ENCODE peak calls at places on chromosome 18, in five cellular contexts. One of them, this sample, is unnamed.

GRCh38 chr18:21242141-21243040 is at the start of gene GREB1L:
- DNase-seq in spleen: no peak
- DNase-seq in transverse colon: peak; percentile 48
- DNase-seq in osteoblast: peak; percentile 90
- DNase-seq in AG10803: peak; percentile 66
- DNase-seq in this sample: peak; percentile 55

GRCh38 chr18:32048507-32049091 is 30.0 kb downstream of the RNF125 start:
- DNase-seq in spleen: no peak
- DNase-seq in transverse colon: peak; percentile 68
- DNase-seq in osteoblast: peak; percentile 62
- DNase-seq in AG10803: peak; percentile 67
- DNase-seq in this sample: peak; percentile 32

GRCh38 chr18:35389095-35389618 is 12.0 kb upstream of the ZNF396 start:
- DNase-seq in spleen: no peak
- DNase-seq in transverse colon: no peak
- DNase-seq in osteoblast: no peak
- DNase-seq in AG10803: peak; percentile 81
- DNase-seq in this sample: no peak

GRCh38 chr18:25233582-25234362 is 118.2 kb downstream of the ZNF521 start:
- DNase-seq in spleen: no peak
- DNase-seq in transverse colon: no peak
- DNase-seq in osteoblast: peak; percentile 32
- DNase-seq in AG10803: peak; percentile 84
- DNase-seq in this sample: no peak

GRCh38 chr18:54689319-54689718 is 98.3 kb downstream of the DYNAP start:
- DNase-seq in spleen: no peak
- DNase-seq in transverse colon: no peak
- DNase-seq in osteoblast: no peak
- DNase-seq in AG10803: no peak
- DNase-seq in this sample: no peak

GRCh38 chr18:32049393-32050161 is 31.0 kb downstream of the RNF125 start:
- DNase-seq in spleen: peak; percentile 89
- DNase-seq in transverse colon: peak; percentile 55
- DNase-seq in osteoblast: no peak
- DNase-seq in AG10803: no peak
- DNase-seq in this sample: peak; percentile 45

GRCh38 chr18:13216732-13217465 is 1.7 kb upstream of the LDLRAD4 start:
- DNase-seq in spleen: no peak
- DNase-seq in transverse colon: peak; percentile 53
- DNase-seq in osteoblast: no peak
- DNase-seq in AG10803: no peak
- DNase-seq in this sample: peak; percentile 49

GRCh38 chr18:31512203-31512764 is 14.3 kb downstream of the DSG2 start:
- DNase-seq in spleen: no peak
- DNase-seq in transverse colon: peak; percentile 84
- DNase-seq in osteoblast: peak; percentile 61
- DNase-seq in AG10803: peak; percentile 25
- DNase-seq in this sample: no peak

GRCh38 chr18:34947711-34948125 is 93.5 kb upstream of the MAPRE2 start:
- DNase-seq in spleen: no peak
- DNase-seq in transverse colon: no peak
- DNase-seq in osteoblast: no peak
- DNase-seq in AG10803: peak; percentile 5
- DNase-seq in this sample: no peak

GRCh38 chr18:79601234-79601633 is 78.4 kb upstream of the CTDP1 start:
- DNase-seq in spleen: no peak
- DNase-seq in transverse colon: no peak
- DNase-seq in osteoblast: no peak
- DNase-seq in AG10803: no peak
- DNase-seq in this sample: no peak

GRCh38 chr18:68822926-68823325 is 25.0 kb downstream of the CCDC102B start:
- DNase-seq in spleen: no peak
- DNase-seq in transverse colon: no peak
- DNase-seq in osteoblast: no peak
- DNase-seq in AG10803: no peak
- DNase-seq in this sample: no peak

GRCh38 chr18:47151457-47151856 is 1.2 kb upstream of the HDHD2 start:
- DNase-seq in spleen: no peak
- DNase-seq in transverse colon: no peak
- DNase-seq in osteoblast: no peak
- DNase-seq in AG10803: no peak
- DNase-seq in this sample: no peak

GRCh38 chr18:11923454-11923853 is 15.3 kb upstream of the MPPE1 start:
- DNase-seq in spleen: no peak
- DNase-seq in transverse colon: no peak
- DNase-seq in osteoblast: no peak
- DNase-seq in AG10803: no peak
- DNase-seq in this sample: no peak

GRCh38 chr18:46477425-46478011 is 179.5 kb downstream of the LOXHD1 start:
- DNase-seq in spleen: no peak
- DNase-seq in transverse colon: no peak
- DNase-seq in osteoblast: no peak
- DNase-seq in AG10803: no peak
- DNase-seq in this sample: no peak

GRCh38 chr18:58915006-58915799 is 50.5 kb downstream of the ZNF532 start:
- DNase-seq in spleen: no peak
- DNase-seq in transverse colon: no peak
- DNase-seq in osteoblast: no peak
- DNase-seq in AG10803: no peak
- DNase-seq in this sample: no peak

GRCh38 chr18:50424877-50425690 is 50.2 kb downstream of the SKA1 start:
- DNase-seq in spleen: no peak
- DNase-seq in transverse colon: no peak
- DNase-seq in osteoblast: no peak
- DNase-seq in AG10803: peak; percentile 4
- DNase-seq in this sample: peak; percentile 97

GRCh38 chr18:75065251-75066000 is 143.5 kb downstream of the PTGR3 start:
- DNase-seq in spleen: no peak
- DNase-seq in transverse colon: no peak
- DNase-seq in osteoblast: no peak
- DNase-seq in AG10803: no peak
- DNase-seq in this sample: no peak

DNA sequence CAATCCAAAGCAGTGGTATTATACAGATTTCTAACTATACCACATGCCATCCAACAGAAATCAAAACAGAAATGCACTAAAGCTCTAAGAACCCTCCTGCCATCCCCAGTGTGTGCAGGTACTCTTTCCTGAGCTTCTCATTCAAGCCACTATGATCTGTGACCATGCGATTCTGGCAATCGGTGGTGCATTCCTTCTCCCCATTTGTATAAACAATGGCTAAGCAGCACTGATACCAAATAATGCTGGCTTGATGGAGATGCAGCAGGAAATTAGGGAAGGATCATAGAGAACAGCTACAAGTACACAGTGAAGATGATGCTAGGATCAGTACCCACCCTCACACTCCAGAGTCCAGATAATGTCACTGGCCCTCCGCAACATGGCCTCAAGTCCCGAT is 51.8 kb downstream of the PPP4R1 start:
- DNase-seq in spleen: no peak
- DNase-seq in transverse colon: no peak
- DNase-seq in osteoblast: no peak
- DNase-seq in AG10803: no peak
- DNase-seq in this sample: no peak
- TF ChIP-seq CTCF in spleen: no peak
- TF ChIP-seq CTCF in transverse colon: no peak
- TF ChIP-seq CTCF in osteoblast: no peak
- TF ChIP-seq CTCF in AG10803: no peak
- TF ChIP-seq CTCF in this sample: no peak

GRCh38 chr18:56166914-56167313 is 471.5 kb downstream of the TXNL1 start:
- DNase-seq in spleen: no peak
- DNase-seq in transverse colon: no peak
- DNase-seq in osteoblast: no peak
- DNase-seq in AG10803: peak; percentile 62
- DNase-seq in this sample: no peak

GRCh38 chr18:56172527-56172926 is 465.9 kb downstream of the TXNL1 start:
- DNase-seq in spleen: no peak
- DNase-seq in transverse colon: no peak
- DNase-seq in osteoblast: no peak
- DNase-seq in AG10803: no peak
- DNase-seq in this sample: no peak

GRCh38 chr18:56165601-56166355 is 472.6 kb downstream of the TXNL1 start:
- DNase-seq in spleen: no peak
- DNase-seq in transverse colon: no peak
- DNase-seq in osteoblast: peak; percentile 68
- DNase-seq in AG10803: no peak
- DNase-seq in this sample: no peak

GRCh38 chr18:56171854-56172253 is 466.5 kb downstream of the TXNL1 start:
- DNase-seq in spleen: no peak
- DNase-seq in transverse colon: no peak
- DNase-seq in osteoblast: no peak
- DNase-seq in AG10803: no peak
- DNase-seq in this sample: no peak

DNA sequence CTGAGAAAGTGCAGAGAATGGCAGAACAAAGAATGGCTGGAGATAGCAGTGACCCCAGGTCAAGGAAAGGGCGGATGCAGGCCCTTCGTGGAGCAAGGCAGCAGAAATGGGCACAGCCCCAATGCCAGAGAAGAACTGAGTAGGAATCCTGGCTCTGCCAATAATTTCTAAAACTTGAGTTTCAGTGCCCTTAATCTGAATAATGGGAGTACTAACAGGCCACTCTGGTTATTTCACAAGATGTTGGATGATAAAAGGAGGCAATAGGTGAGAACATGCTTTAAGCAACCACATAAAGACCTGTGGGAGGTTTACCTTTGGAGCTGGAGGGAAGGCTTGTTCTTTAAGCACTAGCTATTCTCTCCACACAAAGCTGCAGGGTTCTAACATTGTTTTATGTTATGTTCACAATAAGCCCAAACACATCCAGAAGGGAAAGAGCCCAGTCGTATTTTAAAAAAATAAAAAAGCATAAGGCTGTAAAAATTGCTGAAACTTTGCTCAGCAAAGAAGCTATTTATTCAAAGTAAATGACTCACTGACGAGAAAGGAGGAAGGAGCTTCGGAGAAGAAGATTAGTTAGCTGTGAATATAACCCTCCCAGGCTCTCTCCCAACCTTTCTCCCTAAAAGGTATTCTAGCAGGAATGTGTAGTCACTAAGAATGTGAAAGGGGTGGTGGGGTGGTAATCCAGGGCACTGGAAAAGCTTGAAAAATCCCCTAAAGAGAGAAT is 470.2 kb downstream of the TXNL1 start:
- DNase-seq in spleen: peak; percentile 78
- DNase-seq in transverse colon: no peak
- DNase-seq in osteoblast: peak; percentile 32
- DNase-seq in AG10803: peak; percentile 76
- DNase-seq in this sample: peak; percentile 59
- H3K4me3 ChIP-seq in spleen: no peak overlapping the region
- H3K4me3 ChIP-seq in transverse colon: no peak overlapping the region
- H3K4me3 ChIP-seq in osteoblast: peak overlapping the region; percentile 41
- H3K4me3 ChIP-seq in AG10803: no peak overlapping the region
- H3K4me3 ChIP-seq in this sample: no peak overlapping the region

DNA sequence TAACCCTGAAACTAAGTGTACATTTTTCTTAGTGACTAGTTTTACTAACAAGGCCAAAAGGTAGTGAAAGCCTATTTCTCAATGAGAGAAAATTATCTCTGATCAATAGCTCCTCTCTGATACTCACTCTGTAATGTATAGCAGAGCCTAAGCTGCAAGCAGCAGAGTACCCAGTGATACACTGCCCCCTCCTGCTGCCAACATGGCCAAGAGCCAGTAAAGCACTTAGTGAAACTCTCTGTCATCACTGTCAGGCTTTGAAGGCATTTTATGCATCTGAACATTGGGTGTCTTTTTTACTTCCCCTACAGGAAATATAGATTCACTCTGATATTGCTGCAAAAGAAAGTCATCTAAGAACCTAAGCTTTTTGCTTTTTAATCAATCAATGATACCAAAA is 784.1 kb upstream of the CDH7 start:
- DNase-seq in spleen: no peak
- DNase-seq in transverse colon: no peak
- DNase-seq in osteoblast: no peak
- DNase-seq in AG10803: no peak
- DNase-seq in this sample: no peak
- TF ChIP-seq CTCF in spleen: no peak
- TF ChIP-seq CTCF in transverse colon: no peak
- TF ChIP-seq CTCF in osteoblast: no peak
- TF ChIP-seq CTCF in AG10803: no peak
- TF ChIP-seq CTCF in this sample: no peak

GRCh38 chr18:70234667-70235459 is 29.4 kb upstream of the RTTN start:
- DNase-seq in spleen: no peak
- DNase-seq in transverse colon: no peak
- DNase-seq in osteoblast: peak; percentile 63
- DNase-seq in AG10803: peak; percentile 52
- DNase-seq in this sample: no peak
- H3K4me3 ChIP-seq in spleen: no peak overlapping the region
- H3K4me3 ChIP-seq in transverse colon: no peak overlapping the region
- H3K4me3 ChIP-seq in osteoblast: no peak overlapping the region
- H3K4me3 ChIP-seq in AG10803: no peak overlapping the region
- H3K4me3 ChIP-seq in this sample: no peak overlapping the region

GRCh38 chr18:69985239-69985638 is 37.6 kb upstream of the CD226 start:
- DNase-seq in spleen: no peak
- DNase-seq in transverse colon: no peak
- DNase-seq in osteoblast: no peak
- DNase-seq in AG10803: no peak
- DNase-seq in this sample: no peak

GRCh38 chr18:69980509-69980908 is 32.8 kb upstream of the CD226 start:
- DNase-seq in spleen: no peak
- DNase-seq in transverse colon: no peak
- DNase-seq in osteoblast: no peak
- DNase-seq in AG10803: no peak
- DNase-seq in this sample: no peak

GRCh38 chr18:69981948-69982347 is 34.3 kb upstream of the CD226 start:
- DNase-seq in spleen: no peak
- DNase-seq in transverse colon: no peak
- DNase-seq in osteoblast: no peak
- DNase-seq in AG10803: no peak
- DNase-seq in this sample: no peak

GRCh38 chr18:69980982-69981804 is 33.5 kb upstream of the CD226 start:
- DNase-seq in spleen: no peak
- DNase-seq in transverse colon: no peak
- DNase-seq in osteoblast: no peak
- DNase-seq in AG10803: no peak
- DNase-seq in this sample: no peak

DNA sequence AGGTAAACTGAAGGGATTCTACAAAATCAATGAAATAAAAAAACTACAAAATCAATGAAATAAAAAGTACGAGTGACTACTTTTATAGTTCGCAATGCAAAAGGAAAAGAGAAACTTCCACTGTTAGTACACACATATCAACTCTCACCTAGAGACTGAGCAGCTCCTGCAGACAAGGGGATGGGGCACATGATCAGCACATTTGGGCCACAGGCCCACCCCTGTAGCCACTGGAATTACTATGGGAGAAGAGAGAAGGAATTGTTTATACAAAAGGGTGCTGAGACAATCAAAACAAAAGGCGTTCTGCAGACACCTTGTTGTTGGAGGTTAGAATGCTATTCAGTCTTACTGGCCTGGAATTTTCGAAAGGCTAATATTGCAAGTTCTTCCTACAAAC is 34.7 kb upstream of the CD226 start:
- DNase-seq in spleen: no peak
- DNase-seq in transverse colon: no peak
- DNase-seq in osteoblast: no peak
- DNase-seq in AG10803: no peak
- DNase-seq in this sample: no peak
- TF ChIP-seq CTCF in spleen: no peak
- TF ChIP-seq CTCF in transverse colon: no peak
- TF ChIP-seq CTCF in osteoblast: no peak
- TF ChIP-seq CTCF in AG10803: no peak
- TF ChIP-seq CTCF in this sample: no peak